ENCODE peak calls at places on chromosomes 2 and 18, in nine cellular contexts. M is H1, N is tibial nerve, E is K562, Y is transverse colon, K is A549, L is SK-N-SH, X is ovary, O is sigmoid colon. F is an unnamed sample.

GRCh38 chr2:174246944-174247381 is 1.4 kb downstream of the OLA1 start:
- DNase-seq in N (no peak), Y (no peak), M (no peak), E (no peak), L (no peak), O (no peak), X (no peak), K (no peak), F (peak; percentile 29)

GRCh38 chr18:65936678-65937077 is 185.9 kb downstream of the CDH7 start:
- DNase-seq in M (no peak), X (no peak), L (no peak), N (no peak), E (no peak), K (no peak), O (no peak), Y (no peak), F (no peak)

GRCh38 chr18:71442830-71443229 is 1101.3 kb downstream of the CBLN2 start:
- DNase-seq in E (no peak), O (no peak), Y (no peak), K (no peak), M (no peak), X (no peak), N (no peak), L (no peak), F (no peak)

GRCh38 chr2:41994177-41994576 is 53.6 kb upstream of the PKDCC start:
- DNase-seq in E (no peak), M (no peak), X (no peak), O (no peak), L (no peak), K (no peak), Y (no peak), N (peak; percentile 19), F (no peak)

GRCh38 chr18:8948471-8949149 is 153.9 kb upstream of the NDUFV2 start:
- DNase-seq in E (no peak), N (no peak), K (peak; percentile 53), Y (no peak), L (no peak), M (no peak), X (no peak), O (no peak), F (no peak)

GRCh38 chr2:50346586-50347351 is 685.2 kb downstream of the NRXN1 start:
- DNase-seq in O (no peak), X (no peak), E (no peak), M (no peak), Y (no peak), N (no peak), K (no peak), L (peak; percentile 58), F (no peak)

GRCh38 chr2:25473758-25474335 is 132.1 kb upstream of the DNMT3A start:
- DNase-seq in N (no peak), O (no peak), M (no peak), K (no peak), E (no peak), X (peak; percentile 65), Y (no peak), L (peak; percentile 72), F (peak; percentile 34)

GRCh38 chr2:133843551-133843950 is 275.3 kb upstream of the NCKAP5 start:
- DNase-seq in K (no peak), L (no peak), X (no peak), N (no peak), E (no peak), Y (no peak), M (no peak), O (no peak), F (no peak)

GRCh38 chr2:71474744-71475421 is 21.5 kb downstream of the DYSF start:
- DNase-seq in L (no peak), K (no peak), Y (no peak), X (no peak), M (no peak), N (no peak), E (no peak), O (peak; percentile 42), F (no peak)

GRCh38 chr2:106976548-106976947 is 90.6 kb upstream of the ST6GAL2 start:
- DNase-seq in L (no peak), E (no peak), N (no peak), X (no peak), M (no peak), Y (no peak), O (no peak), K (no peak), F (no peak)

GRCh38 chr2:43950383-43951008 is 45.3 kb downstream of the LRPPRC start:
- DNase-seq in M (no peak), K (peak; percentile 69), O (no peak), Y (no peak), E (no peak), L (peak; percentile 37), N (no peak), X (no peak), F (no peak)

GRCh38 chr2:9095690-9096089 is 92.2 kb upstream of the MBOAT2 start:
- DNase-seq in E (no peak), N (no peak), M (no peak), L (no peak), X (peak; percentile 73), K (no peak), Y (peak; percentile 60), O (no peak), F (peak; percentile 67)
- TF ChIP-seq CTCF in E (peak; percentile 12), N (no peak), M (peak; percentile 20), L (no peak), X (no peak), K (no peak), Y (no peak), O (no peak), F (no peak)

GRCh38 chr18:57110295-57110694 is 36.6 kb upstream of the BOD1L2 start:
- DNase-seq in X (no peak), O (no peak), K (no peak), E (no peak), N (no peak), M (no peak), Y (no peak), L (no peak), F (no peak)

GRCh38 chr18:57107141-57107832 is 39.6 kb upstream of the BOD1L2 start:
- DNase-seq in O (no peak), N (no peak), M (no peak), Y (no peak), L (no peak), K (no peak), E (peak; percentile 25), X (no peak), F (no peak)
- TF ChIP-seq EP300 in O (no peak), N (no peak), M (no peak), Y (no peak), L (no peak), K (no peak), E (no peak), X (no peak), F (no peak)

DNA sequence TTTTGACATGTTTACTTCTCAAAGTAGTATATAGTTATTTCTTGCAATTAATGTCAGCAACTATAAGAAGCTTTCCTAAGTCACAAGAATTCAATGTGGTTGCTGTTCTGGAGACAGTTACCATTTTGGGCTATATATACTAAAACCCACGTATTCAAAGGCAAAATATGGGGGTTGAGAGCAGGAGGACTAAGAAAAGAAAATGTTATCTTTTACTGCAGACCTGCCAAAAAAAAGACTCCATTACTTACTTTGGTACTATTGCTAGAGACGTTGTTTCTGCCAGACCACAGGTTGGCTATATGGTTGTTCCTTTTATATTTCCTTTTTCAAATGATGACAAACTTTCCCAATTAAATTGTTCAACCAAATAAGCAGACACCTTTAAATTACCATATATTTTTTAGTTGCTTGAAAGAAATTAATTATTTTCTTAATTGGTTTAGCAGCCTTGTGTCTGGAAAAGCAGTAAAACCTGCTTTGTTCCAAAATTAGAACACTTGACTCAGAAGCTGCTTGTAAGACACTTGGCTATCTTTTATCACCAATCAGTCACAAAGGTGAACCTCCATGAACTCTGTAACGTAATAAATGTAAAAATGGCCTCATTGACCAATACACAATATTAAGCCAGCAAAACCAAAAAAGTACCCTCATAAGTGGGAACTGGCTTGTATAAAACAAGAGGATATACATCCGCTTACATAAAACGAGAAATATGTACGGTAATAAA is 8.2 kb upstream of the OSGEPL1 start:
- DNase-seq in N (no peak), E (no peak), L (no peak), K (no peak), M (no peak), X (no peak), O (no peak), Y (no peak), F (no peak)
- TF ChIP-seq CTCF in N (no peak), E (no peak), L (no peak), K (no peak), M (no peak), X (no peak), O (no peak), Y (no peak), F (no peak)

DNA sequence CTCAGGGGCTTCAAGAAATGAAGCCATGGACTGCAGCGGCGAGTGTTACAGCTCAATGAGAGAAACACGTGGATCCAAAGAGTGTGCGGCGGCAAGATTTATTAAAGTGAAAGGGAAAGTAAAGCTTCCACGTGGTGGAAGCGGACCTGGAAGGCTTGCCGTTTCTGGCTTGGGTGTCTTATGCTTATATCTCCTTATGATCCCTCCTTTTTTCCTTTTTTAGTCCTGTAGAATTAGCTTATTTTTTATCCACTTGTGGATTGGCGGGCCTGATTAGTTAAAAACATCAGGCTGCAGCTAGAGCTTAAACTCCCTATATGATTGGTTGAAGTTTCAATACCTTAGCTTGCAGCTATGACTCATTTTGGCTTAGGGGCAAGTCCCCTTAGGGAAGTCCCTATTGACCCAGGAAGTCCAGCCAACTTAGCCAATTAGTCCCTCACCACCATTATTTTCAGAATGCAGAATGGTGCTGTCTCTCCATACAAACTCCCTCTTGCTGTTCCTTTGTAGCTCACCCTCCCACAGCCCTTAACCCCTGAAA is 11.6 kb upstream of the HNMT start:
- DNase-seq in M (no peak), Y (no peak), K (no peak), L (no peak), O (no peak), X (peak; percentile 38), N (no peak), E (no peak), F (no peak)
- TF ChIP-seq EP300 in M (no peak), Y (no peak), K (no peak), L (no peak), O (no peak), X (no peak), N (no peak), E (no peak), F (no peak)

GRCh38 chr2:128292599-128293425 is 25.9 kb downstream of the HS6ST1 start:
- DNase-seq in M (no peak), Y (no peak), N (no peak), E (no peak), X (no peak), K (no peak), L (no peak), O (no peak), F (no peak)
- TF ChIP-seq CTCF in M (no peak), Y (no peak), N (no peak), E (no peak), X (no peak), K (no peak), L (no peak), O (no peak), F (no peak)

DNA sequence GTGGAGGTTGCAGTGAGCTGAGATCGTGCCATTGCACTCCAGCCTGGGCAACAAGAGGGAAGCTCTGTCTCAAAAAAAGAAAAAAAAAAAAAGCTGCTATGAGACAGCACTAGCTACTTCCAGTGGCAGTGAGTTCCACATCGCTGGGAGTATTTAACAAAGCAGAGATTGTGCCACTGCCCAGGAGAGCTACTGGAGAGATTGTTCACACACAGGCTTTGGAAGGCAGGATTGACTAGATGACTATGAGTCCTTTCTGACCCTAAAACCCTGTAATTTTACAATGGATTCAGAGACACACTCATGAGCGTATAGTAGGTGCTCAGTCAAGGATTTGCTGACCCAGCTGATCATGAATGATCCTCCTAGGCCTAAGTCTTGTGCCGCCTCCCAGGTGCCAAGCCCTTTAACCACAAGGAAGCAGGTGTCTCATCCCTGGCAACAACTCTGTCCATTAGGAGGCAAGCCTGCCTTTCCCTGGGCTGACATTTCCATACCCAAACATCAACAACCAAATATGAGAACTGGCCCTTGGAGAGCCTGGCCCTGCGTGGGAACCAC is 45.0 kb upstream of the ODC1 start:
- DNase-seq in Y (no peak), X (no peak), O (no peak), N (no peak), L (no peak), K (no peak), M (no peak), E (no peak), F (no peak)
- TF ChIP-seq EP300 in Y (no peak), X (no peak), O (no peak), N (no peak), L (no peak), K (no peak), M (no peak), E (no peak), F (no peak)